ENCODE peak calls at places on chromosome 4, in eight cellular contexts. H is brain microvascular endothelial cell; T is T1000; Y is activated CD4-positive, alpha-beta T cell treated with anti-CD3 and anti-CD28 coated beads, Interleukin-2, amount 50 U/mL, for 24 hours; C is SK-N-SH; L is stimulated activated CD4-positive, alpha-beta T cell treated with anti-CD3 and anti-CD28 coated beads, Interleukin-1b, Interleukin-23, amount 100 ng/mL, for 48 hours; D is NCI-H187 treated with DMSO at 0.1 percent for 48 hours; K is 8988T. U is an unnamed sample.

GRCh38 chr4:174036563-174036962 is 246.9 kb downstream of the FBXO8 start:
- DNase-seq in H (no peak), T (no peak), Y (no peak), C (no peak), L (no peak), D (no peak), K (no peak), U (no peak)

GRCh38 chr4:70948665-70949284 is 44.7 kb upstream of the DCK start:
- DNase-seq in H (no peak), T (no peak), Y (no peak), C (no peak), L (no peak), D (no peak), K (no peak), U (no peak)

GRCh38 chr4:16609170-16609758 is 289.2 kb downstream of the LDB2 start:
- DNase-seq in H (no peak), T (no peak), Y (no peak), C (no peak), L (no peak), D (no peak), K (no peak), U (no peak)

GRCh38 chr4:13367244-13367643 is 116.9 kb downstream of the RAB28 start:
- DNase-seq in H (no peak), T (no peak), Y (no peak), C (no peak), L (no peak), D (no peak), K (no peak), U (no peak)

GRCh38 chr4:153140294-153140693 is 63.9 kb upstream of the TRIM2 start:
- DNase-seq in H (peak), T (no peak), Y (no peak), C (no peak), L (no peak), D (no peak), K (no peak), U (no peak)

GRCh38 chr4:13547563-13548041 is 3.3 kb upstream of the NKX3-2 start:
- DNase-seq in H (no peak), T (no peak), Y (no peak), C (peak), L (no peak), D (no peak), K (peak), U (peak)

GRCh38 chr4:7973545-7973981 is 33.9 kb upstream of the AFAP1 start:
- DNase-seq in H (peak), T (peak), Y (no peak), C (no peak), L (peak), D (no peak), K (no peak), U (no peak)

GRCh38 chr4:3257125-3257690 is 8.2 kb downstream of the MSANTD1 start:
- DNase-seq in H (no peak), T (no peak), Y (no peak), C (no peak), L (no peak), D (peak), K (no peak), U (no peak)

GRCh38 chr4:147853706-147854105 is 121.8 kb downstream of the ARHGAP10 start:
- DNase-seq in H (no peak), T (no peak), Y (no peak), C (peak), L (no peak), D (no peak), K (no peak), U (no peak)

GRCh38 chr4:33649015-33649414 is 2595.3 kb downstream of the ARAP2 start:
- DNase-seq in H (no peak), T (no peak), Y (no peak), C (no peak), L (no peak), D (no peak), K (no peak), U (no peak)

GRCh38 chr4:110195561-110196205 is 2.7 kb downstream of the ELOVL6 start:
- DNase-seq in H (no peak), T (no peak), Y (no peak), C (no peak), L (peak), D (no peak), K (peak), U (peak)

GRCh38 chr4:168076989-168077725 is 15.2 kb upstream of the ANXA10 start:
- DNase-seq in H (peak), T (no peak), Y (no peak), C (peak), L (peak), D (peak), K (no peak), U (peak)

GRCh38 chr4:113636877-113637276 is 124.7 kb downstream of the CAMK2D start:
- DNase-seq in H (peak), T (no peak), Y (no peak), C (no peak), L (peak), D (no peak), K (no peak), U (no peak)

GRCh38 chr4:87053802-87054767 is 119.3 kb downstream of the AFF1 start:
- DNase-seq in H (no peak), T (no peak), Y (no peak), C (no peak), L (no peak), D (no peak), K (no peak), U (no peak)

GRCh38 chr4:10296730-10297129 is 160.5 kb downstream of the ZNF518B start:
- DNase-seq in H (no peak), T (no peak), Y (no peak), C (no peak), L (no peak), D (no peak), K (no peak), U (no peak)

GRCh38 chr4:81912420-81912819 is 440.7 kb upstream of the RASGEF1B start:
- DNase-seq in H (no peak), T (no peak), Y (no peak), C (no peak), L (no peak), D (no peak), K (no peak), U (no peak)

U was measured in GM13976.